ENCODE peak calls at places on chromosome 13, in ten cellular contexts. One of them, this sample, is unnamed.

GRCh38 chr13:101876951-101877350 is 424.5 kb downstream of the ITGBL1 start:
- DNase-seq in endothelial cell of umbilical vein: no peak
- DNase-seq in SK-N-SH: no peak
- DNase-seq in breast epithelium: no peak
- DNase-seq in heart right ventricle: no peak
- DNase-seq in kidney: no peak
- DNase-seq in ascending aorta: no peak
- DNase-seq in IMR-90: no peak
- DNase-seq in AG04450: no peak
- DNase-seq in mucosa of descending colon: no peak
- DNase-seq in this sample: no peak

GRCh38 chr13:97212540-97213146 is 9.5 kb upstream of the MBNL2 start:
- DNase-seq in mucosa of descending colon: no peak
- DNase-seq in IMR-90: peak
- DNase-seq in endothelial cell of umbilical vein: peak
- DNase-seq in AG04450: no peak
- DNase-seq in heart right ventricle: no peak
- DNase-seq in kidney: no peak
- DNase-seq in breast epithelium: no peak
- DNase-seq in SK-N-SH: no peak
- DNase-seq in ascending aorta: no peak
- DNase-seq in this sample: peak

GRCh38 chr13:44969858-44970484 is 19.3 kb downstream of the NUFIP1 start:
- DNase-seq in endothelial cell of umbilical vein: peak
- DNase-seq in IMR-90: peak
- DNase-seq in kidney: no peak
- DNase-seq in breast epithelium: no peak
- DNase-seq in mucosa of descending colon: no peak
- DNase-seq in AG04450: peak
- DNase-seq in SK-N-SH: peak
- DNase-seq in heart right ventricle: no peak
- DNase-seq in ascending aorta: no peak
- DNase-seq in this sample: peak

GRCh38 chr13:95298971-95299627 is 2.2 kb downstream of the ABCC4 start:
- DNase-seq in ascending aorta: no peak
- DNase-seq in endothelial cell of umbilical vein: no peak
- DNase-seq in heart right ventricle: no peak
- DNase-seq in breast epithelium: no peak
- DNase-seq in IMR-90: peak
- DNase-seq in SK-N-SH: no peak
- DNase-seq in AG04450: peak
- DNase-seq in kidney: no peak
- DNase-seq in mucosa of descending colon: no peak
- DNase-seq in this sample: peak

GRCh38 chr13:31200636-31200970 is 828 bp downstream of the B3GLCT start:
- DNase-seq in IMR-90: no peak
- DNase-seq in AG04450: no peak
- DNase-seq in kidney: peak
- DNase-seq in mucosa of descending colon: peak
- DNase-seq in SK-N-SH: no peak
- DNase-seq in ascending aorta: no peak
- DNase-seq in heart right ventricle: peak
- DNase-seq in breast epithelium: no peak
- DNase-seq in endothelial cell of umbilical vein: peak
- DNase-seq in this sample: no peak

GRCh38 chr13:43473437-43473836 is 313.3 kb downstream of the ENOX1 start:
- DNase-seq in breast epithelium: no peak
- DNase-seq in endothelial cell of umbilical vein: peak
- DNase-seq in mucosa of descending colon: no peak
- DNase-seq in heart right ventricle: no peak
- DNase-seq in AG04450: no peak
- DNase-seq in IMR-90: no peak
- DNase-seq in SK-N-SH: peak
- DNase-seq in ascending aorta: no peak
- DNase-seq in kidney: no peak
- DNase-seq in this sample: no peak

GRCh38 chr13:48567521-48568331 is 34.8 kb upstream of the RCBTB2 start:
- DNase-seq in kidney: no peak
- DNase-seq in breast epithelium: no peak
- DNase-seq in AG04450: no peak
- DNase-seq in IMR-90: no peak
- DNase-seq in ascending aorta: no peak
- DNase-seq in heart right ventricle: no peak
- DNase-seq in SK-N-SH: no peak
- DNase-seq in endothelial cell of umbilical vein: peak
- DNase-seq in mucosa of descending colon: no peak
- DNase-seq in this sample: peak

GRCh38 chr13:77544365-77544764 is 8.9 kb downstream of the SCEL start:
- DNase-seq in kidney: peak
- DNase-seq in SK-N-SH: peak
- DNase-seq in AG04450: no peak
- DNase-seq in heart right ventricle: peak
- DNase-seq in IMR-90: no peak
- DNase-seq in breast epithelium: no peak
- DNase-seq in ascending aorta: no peak
- DNase-seq in mucosa of descending colon: no peak
- DNase-seq in endothelial cell of umbilical vein: peak
- DNase-seq in this sample: peak

GRCh38 chr13:64154514-64154913 is 2738.9 kb upstream of the PCDH20 start:
- DNase-seq in breast epithelium: no peak
- DNase-seq in heart right ventricle: no peak
- DNase-seq in endothelial cell of umbilical vein: peak
- DNase-seq in mucosa of descending colon: no peak
- DNase-seq in IMR-90: peak
- DNase-seq in SK-N-SH: peak
- DNase-seq in kidney: no peak
- DNase-seq in ascending aorta: no peak
- DNase-seq in AG04450: no peak
- DNase-seq in this sample: no peak

GRCh38 chr13:53784331-53784730 is 755.7 kb downstream of the OLFM4 start:
- DNase-seq in kidney: no peak
- DNase-seq in ascending aorta: no peak
- DNase-seq in breast epithelium: no peak
- DNase-seq in AG04450: no peak
- DNase-seq in IMR-90: no peak
- DNase-seq in heart right ventricle: no peak
- DNase-seq in SK-N-SH: no peak
- DNase-seq in mucosa of descending colon: no peak
- DNase-seq in endothelial cell of umbilical vein: no peak
- DNase-seq in this sample: no peak

GRCh38 chr13:97266734-97267417 is 44.7 kb downstream of the MBNL2 start:
- DNase-seq in kidney: no peak
- DNase-seq in breast epithelium: no peak
- DNase-seq in heart right ventricle: no peak
- DNase-seq in mucosa of descending colon: no peak
- DNase-seq in AG04450: no peak
- DNase-seq in endothelial cell of umbilical vein: no peak
- DNase-seq in ascending aorta: no peak
- DNase-seq in IMR-90: no peak
- DNase-seq in SK-N-SH: no peak
- DNase-seq in this sample: no peak

GRCh38 chr13:80235131-80235530 is 105.8 kb downstream of the SPRY2 start:
- DNase-seq in mucosa of descending colon: no peak
- DNase-seq in AG04450: no peak
- DNase-seq in IMR-90: no peak
- DNase-seq in endothelial cell of umbilical vein: peak
- DNase-seq in kidney: no peak
- DNase-seq in breast epithelium: no peak
- DNase-seq in heart right ventricle: no peak
- DNase-seq in SK-N-SH: no peak
- DNase-seq in ascending aorta: no peak
- DNase-seq in this sample: no peak

GRCh38 chr13:51822106-51822840 is 18.3 kb upstream of the DHRS12 start:
- DNase-seq in breast epithelium: no peak
- DNase-seq in mucosa of descending colon: no peak
- DNase-seq in IMR-90: no peak
- DNase-seq in ascending aorta: no peak
- DNase-seq in AG04450: no peak
- DNase-seq in heart right ventricle: no peak
- DNase-seq in endothelial cell of umbilical vein: no peak
- DNase-seq in SK-N-SH: no peak
- DNase-seq in kidney: no peak
- DNase-seq in this sample: no peak

GRCh38 chr13:57631607-57632275 is at the start of gene PCDH17:
- DNase-seq in AG04450: no peak
- DNase-seq in breast epithelium: no peak
- DNase-seq in IMR-90: no peak
- DNase-seq in endothelial cell of umbilical vein: peak
- DNase-seq in mucosa of descending colon: no peak
- DNase-seq in ascending aorta: no peak
- DNase-seq in SK-N-SH: peak
- DNase-seq in kidney: no peak
- DNase-seq in heart right ventricle: peak
- DNase-seq in this sample: no peak

GRCh38 chr13:23709521-23709920 is 139.3 kb downstream of the TNFRSF19 start:
- DNase-seq in AG04450: no peak
- DNase-seq in mucosa of descending colon: no peak
- DNase-seq in SK-N-SH: no peak
- DNase-seq in heart right ventricle: no peak
- DNase-seq in breast epithelium: no peak
- DNase-seq in kidney: no peak
- DNase-seq in ascending aorta: no peak
- DNase-seq in IMR-90: peak
- DNase-seq in endothelial cell of umbilical vein: no peak
- DNase-seq in this sample: no peak

GRCh38 chr13:21619633-21620220 is 15.8 kb upstream of the MICU2 start:
- DNase-seq in heart right ventricle: no peak
- DNase-seq in AG04450: no peak
- DNase-seq in IMR-90: peak
- DNase-seq in SK-N-SH: no peak
- DNase-seq in breast epithelium: no peak
- DNase-seq in mucosa of descending colon: no peak
- DNase-seq in kidney: no peak
- DNase-seq in ascending aorta: no peak
- DNase-seq in endothelial cell of umbilical vein: no peak
- DNase-seq in this sample: no peak

GRCh38 chr13:21620858-21621257 is 16.9 kb upstream of the MICU2 start:
- DNase-seq in endothelial cell of umbilical vein: no peak
- DNase-seq in breast epithelium: no peak
- DNase-seq in IMR-90: no peak
- DNase-seq in ascending aorta: no peak
- DNase-seq in mucosa of descending colon: no peak
- DNase-seq in kidney: no peak
- DNase-seq in SK-N-SH: no peak
- DNase-seq in AG04450: no peak
- DNase-seq in heart right ventricle: no peak
- DNase-seq in this sample: no peak

DNA sequence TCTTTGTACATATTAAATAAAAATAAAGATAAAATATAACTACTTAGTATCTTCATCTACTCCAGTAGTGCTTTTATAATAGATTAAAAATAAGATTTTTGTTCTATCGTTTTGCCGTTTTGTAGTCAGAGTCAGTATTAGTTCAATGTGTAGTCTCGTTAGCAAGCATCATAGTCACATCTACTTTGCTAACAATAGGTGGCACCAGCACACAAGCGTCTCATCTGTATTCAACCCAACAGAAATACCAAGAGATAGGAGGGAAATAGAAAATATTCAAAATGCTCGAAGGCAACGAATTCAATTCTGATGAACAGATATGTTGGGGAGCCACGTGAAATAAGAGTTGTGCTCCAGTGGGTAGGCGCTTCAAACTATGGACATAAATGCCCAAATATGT is 21.4 kb upstream of the MICU2 start:
- DNase-seq in AG04450: no peak
- DNase-seq in mucosa of descending colon: no peak
- DNase-seq in heart right ventricle: no peak
- DNase-seq in ascending aorta: no peak
- DNase-seq in SK-N-SH: peak
- DNase-seq in IMR-90: peak
- DNase-seq in endothelial cell of umbilical vein: peak
- DNase-seq in kidney: no peak
- DNase-seq in breast epithelium: no peak
- DNase-seq in this sample: peak
- TF ChIP-seq CTCF in AG04450: peak
- TF ChIP-seq CTCF in mucosa of descending colon: peak
- TF ChIP-seq CTCF in heart right ventricle: peak
- TF ChIP-seq CTCF in ascending aorta: no peak
- TF ChIP-seq CTCF in SK-N-SH: peak
- TF ChIP-seq CTCF in IMR-90: peak
- TF ChIP-seq CTCF in endothelial cell of umbilical vein: no peak
- TF ChIP-seq CTCF in kidney: peak
- TF ChIP-seq CTCF in breast epithelium: no peak
- TF ChIP-seq CTCF in this sample: peak

GRCh38 chr13:99969368-99969933 is 2.1 kb downstream of the ZIC5 start:
- DNase-seq in heart right ventricle: no peak
- DNase-seq in AG04450: no peak
- DNase-seq in breast epithelium: no peak
- DNase-seq in mucosa of descending colon: no peak
- DNase-seq in ascending aorta: no peak
- DNase-seq in endothelial cell of umbilical vein: no peak
- DNase-seq in SK-N-SH: peak
- DNase-seq in IMR-90: no peak
- DNase-seq in kidney: no peak
- DNase-seq in this sample: no peak
- H3K4me3 ChIP-seq in heart right ventricle: no peak
- H3K4me3 ChIP-seq in AG04450: no peak
- H3K4me3 ChIP-seq in breast epithelium: peak
- H3K4me3 ChIP-seq in mucosa of descending colon: no peak
- H3K4me3 ChIP-seq in ascending aorta: peak
- H3K4me3 ChIP-seq in endothelial cell of umbilical vein: no peak
- H3K4me3 ChIP-seq in SK-N-SH: no peak
- H3K4me3 ChIP-seq in IMR-90: no peak
- H3K4me3 ChIP-seq in kidney: no peak
- H3K4me3 ChIP-seq in this sample: no peak

GRCh38 chr13:82655518-82655855 is 1226.8 kb downstream of the SLITRK1 start:
- DNase-seq in mucosa of descending colon: no peak
- DNase-seq in heart right ventricle: no peak
- DNase-seq in breast epithelium: no peak
- DNase-seq in IMR-90: peak
- DNase-seq in endothelial cell of umbilical vein: no peak
- DNase-seq in kidney: no peak
- DNase-seq in ascending aorta: no peak
- DNase-seq in AG04450: peak
- DNase-seq in SK-N-SH: no peak
- DNase-seq in this sample: no peak
- TF ChIP-seq CTCF in mucosa of descending colon: no peak
- TF ChIP-seq CTCF in heart right ventricle: no peak
- TF ChIP-seq CTCF in breast epithelium: no peak
- TF ChIP-seq CTCF in IMR-90: no peak
- TF ChIP-seq CTCF in endothelial cell of umbilical vein: no peak
- TF ChIP-seq CTCF in kidney: no peak
- TF ChIP-seq CTCF in ascending aorta: no peak
- TF ChIP-seq CTCF in AG04450: peak
- TF ChIP-seq CTCF in SK-N-SH: no peak
- TF ChIP-seq CTCF in this sample: no peak

GRCh38 chr13:47166341-47166740 is 269.5 kb upstream of the HTR2A start:
- DNase-seq in mucosa of descending colon: no peak
- DNase-seq in AG04450: no peak
- DNase-seq in endothelial cell of umbilical vein: no peak
- DNase-seq in heart right ventricle: no peak
- DNase-seq in SK-N-SH: no peak
- DNase-seq in kidney: no peak
- DNase-seq in breast epithelium: no peak
- DNase-seq in ascending aorta: no peak
- DNase-seq in IMR-90: no peak
- DNase-seq in this sample: no peak

GRCh38 chr13:47170971-47171370 is 274.1 kb upstream of the HTR2A start:
- DNase-seq in heart right ventricle: no peak
- DNase-seq in AG04450: no peak
- DNase-seq in ascending aorta: no peak
- DNase-seq in kidney: no peak
- DNase-seq in mucosa of descending colon: no peak
- DNase-seq in SK-N-SH: no peak
- DNase-seq in IMR-90: no peak
- DNase-seq in breast epithelium: no peak
- DNase-seq in endothelial cell of umbilical vein: no peak
- DNase-seq in this sample: no peak

GRCh38 chr13:47168086-47168485 is 271.2 kb upstream of the HTR2A start:
- DNase-seq in IMR-90: peak
- DNase-seq in endothelial cell of umbilical vein: no peak
- DNase-seq in AG04450: no peak
- DNase-seq in breast epithelium: no peak
- DNase-seq in ascending aorta: no peak
- DNase-seq in mucosa of descending colon: no peak
- DNase-seq in SK-N-SH: no peak
- DNase-seq in kidney: no peak
- DNase-seq in heart right ventricle: no peak
- DNase-seq in this sample: peak
- H3K4me3 ChIP-seq in IMR-90: no peak
- H3K4me3 ChIP-seq in endothelial cell of umbilical vein: no peak
- H3K4me3 ChIP-seq in AG04450: no peak
- H3K4me3 ChIP-seq in breast epithelium: no peak
- H3K4me3 ChIP-seq in ascending aorta: no peak
- H3K4me3 ChIP-seq in mucosa of descending colon: no peak
- H3K4me3 ChIP-seq in SK-N-SH: no peak
- H3K4me3 ChIP-seq in kidney: no peak
- H3K4me3 ChIP-seq in heart right ventricle: no peak
- H3K4me3 ChIP-seq in this sample: no peak

This sample was measured in bronchial epithelial cell.